ENCODE peak calls at places on chromosomes 11 and 22, in six cellular contexts. R, V, J, F, I and S are unnamed samples.

GRCh38 chr22:45842141-45842831 is 134.7 kb downstream of the WNT7B start:
- DNase-seq in R (no peak), V (no peak), J (no peak), F (no peak), I (no peak), S (no peak)

GRCh38 chr11:118592616-118593367 is 14.6 kb upstream of the PHLDB1 start:
- DNase-seq in R (no peak), V (no peak), J (no peak), F (no peak), I (no peak), S (no peak)

GRCh38 chr11:128260398-128260797 is 327.0 kb downstream of the ETS1 start:
- DNase-seq in R (no peak), V (no peak), J (no peak), F (no peak), I (no peak), S (no peak)

GRCh38 chr11:85042368-85042767 is 584.8 kb downstream of the DLG2 start:
- DNase-seq in R (no peak), V (no peak), J (no peak), F (no peak), I (peak; percentile 50), S (no peak)

GRCh38 chr11:77244277-77245014 is 57.0 kb downstream of the GDPD4 start:
- DNase-seq in R (no peak), V (no peak), J (no peak), F (no peak), I (no peak), S (no peak)

GRCh38 chr22:22322792-22323191 is 78.2 kb downstream of the VPREB1 start:
- DNase-seq in R (no peak), V (no peak), J (no peak), F (no peak), I (no peak), S (no peak)

GRCh38 chr22:40020956-40021355 is 26.2 kb downstream of the FAM83F start:
- DNase-seq in R (no peak), V (no peak), J (no peak), F (no peak), I (no peak), S (peak; percentile 37)

GRCh38 chr11:27398413-27398780 is 35.4 kb upstream of the CCDC34 start:
- DNase-seq in R (no peak), V (no peak), J (no peak), F (no peak), I (no peak), S (no peak)

GRCh38 chr11:125931681-125932080 is 14.2 kb upstream of the VSIG10L2 start:
- DNase-seq in R (no peak), V (no peak), J (no peak), F (no peak), I (no peak), S (no peak)

GRCh38 chr11:353315-353857 is 15.9 kb upstream of the B4GALNT4 start:
- DNase-seq in R (peak; percentile 57), V (peak; percentile 96), J (peak; percentile 77), F (no peak), I (no peak), S (peak; percentile 94)

GRCh38 chr11:120096326-120096725 is 41.6 kb downstream of the TRIM29 start:
- DNase-seq in R (peak; percentile 23), V (no peak), J (no peak), F (peak; percentile 15), I (no peak), S (peak; percentile 43)

GRCh38 chr11:76962583-76963416 is 71.4 kb upstream of the B3GNT6 start:
- DNase-seq in R (no peak), V (peak; percentile 72), J (peak; percentile 64), F (no peak), I (no peak), S (no peak)

GRCh38 chr22:35838849-35839646 is 121.4 kb downstream of the APOL5 start:
- DNase-seq in R (peak; percentile 76), V (peak; percentile 17), J (no peak), F (no peak), I (peak; percentile 68), S (no peak)

GRCh38 chr22:19679476-19680099 is 34.7 kb upstream of the SEPTIN5 start:
- DNase-seq in R (peak; percentile 53), V (peak; percentile 52), J (peak; percentile 58), F (peak; percentile 60), I (peak; percentile 53), S (peak; percentile 88)

GRCh38 chr11:13302440-13302958 is 24.9 kb downstream of the BMAL1 start:
- DNase-seq in R (no peak), V (no peak), J (peak; percentile 34), F (no peak), I (no peak), S (no peak)

GRCh38 chr11:117738246-117738957 is 58.6 kb downstream of the DSCAML1 start:
- DNase-seq in R (peak; percentile 32), V (no peak), J (no peak), F (no peak), I (no peak), S (no peak)

GRCh38 chr11:60748225-60748624 is 8.4 kb upstream of the MS4A15 start:
- DNase-seq in R (no peak), V (no peak), J (no peak), F (no peak), I (no peak), S (no peak)

GRCh38 chr11:8698917-8699441 is 16.4 kb downstream of the RPL27A start:
- DNase-seq in R (peak; percentile 92), V (peak; percentile 39), J (no peak), F (no peak), I (peak; percentile 35), S (peak; percentile 69)

GRCh38 chr22:27207907-27208306 is 550.5 kb downstream of the MIAT start:
- DNase-seq in R (no peak), V (no peak), J (no peak), F (no peak), I (no peak), S (no peak)

GRCh38 chr11:103354656-103355055 is 245.4 kb downstream of the DYNC2H1 start:
- DNase-seq in R (no peak), V (no peak), J (no peak), F (no peak), I (no peak), S (no peak)

GRCh38 chr22:43843783-43844530 is 18.4 kb downstream of the SULT4A1 start:
- DNase-seq in R (no peak), V (no peak), J (no peak), F (peak; percentile 20), I (no peak), S (no peak)

GRCh38 chr11:111406589-111406988 is 27.5 kb upstream of the POU2AF1 start:
- DNase-seq in R (no peak), V (no peak), J (no peak), F (no peak), I (no peak), S (no peak)

GRCh38 chr11:16792426-16792825 is 54.0 kb downstream of the C11orf58 start:
- DNase-seq in R (no peak), V (no peak), J (no peak), F (no peak), I (no peak), S (no peak)

GRCh38 chr22:49852898-49853894 is at the start of gene ZBED4:
- DNase-seq in R (peak; percentile 97), V (peak; percentile 99), J (peak; percentile 99), F (peak; percentile 98), I (peak; percentile 99), S (peak; percentile 100)

GRCh38 chr22:49849161-49850020 is 4.3 kb upstream of the ZBED4 start:
- DNase-seq in R (no peak), V (no peak), J (no peak), F (peak; percentile 22), I (no peak), S (peak; percentile 76)

GRCh38 chr22:49848690-49849160 is 4.9 kb upstream of the ZBED4 start:
- DNase-seq in R (no peak), V (no peak), J (no peak), F (no peak), I (no peak), S (peak; percentile 72)

GRCh38 chr22:49850021-49850911 is 3.4 kb upstream of the ZBED4 start:
- DNase-seq in R (no peak), V (no peak), J (no peak), F (no peak), I (no peak), S (no peak)

DNA sequence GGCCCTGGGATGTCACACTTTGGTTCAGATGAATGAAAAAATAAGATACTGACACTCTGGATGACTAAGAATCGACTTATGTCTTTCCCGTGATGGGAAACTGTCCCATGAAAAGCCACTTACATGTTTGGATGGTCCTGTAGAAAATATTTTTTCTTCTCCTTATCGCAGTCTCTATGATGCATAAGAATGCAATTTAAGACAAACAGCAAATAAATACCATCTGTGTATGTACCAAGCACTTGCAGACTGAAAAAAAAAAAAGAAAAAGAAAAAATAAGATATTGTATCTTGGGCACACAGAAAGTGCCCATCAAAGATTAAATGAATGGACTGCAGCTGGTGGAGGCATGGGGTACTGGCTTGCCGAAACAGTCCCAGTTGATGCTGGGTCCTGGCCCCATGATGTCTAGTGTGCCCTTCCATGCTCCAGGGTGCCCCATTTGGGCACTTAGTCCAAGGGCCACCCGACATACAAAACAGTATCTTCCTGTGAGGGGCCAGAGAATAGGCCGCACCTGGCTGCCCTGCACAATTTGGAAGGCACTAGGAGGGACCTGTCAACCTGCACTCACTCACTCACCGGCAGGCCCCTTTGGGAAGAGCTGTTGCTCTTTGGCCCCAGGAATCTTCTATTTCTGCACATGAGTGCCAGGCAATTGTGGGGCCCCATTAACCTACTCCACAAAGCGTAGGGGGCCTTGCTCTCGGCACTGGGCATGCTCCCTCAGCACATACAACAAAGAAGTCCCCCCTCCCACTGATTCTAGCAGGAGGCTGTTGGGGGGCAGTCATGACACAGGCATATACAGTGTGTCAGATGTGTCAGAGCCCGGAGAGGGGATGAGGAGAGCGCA is 2.5 kb upstream of the ZBED4 start:
- DNase-seq in R (no peak), V (no peak), J (peak; percentile 45), F (no peak), I (no peak), S (peak; percentile 48)
- H3K27me3 ChIP-seq in R (peaks cover 46% of the 10 kb centered on the region), V (no peaks in the 10 kb centered on the region), J (no peaks in the 10 kb centered on the region), F (no peaks in the 10 kb centered on the region), I (peaks cover 70% of the 10 kb centered on the region), S (no peaks in the 10 kb centered on the region)

GRCh38 chr11:65916391-65916790 is 2.5 kb downstream of the C11orf68 start:
- DNase-seq in R (no peak), V (no peak), J (no peak), F (no peak), I (no peak), S (no peak)
- H3K4me1 ChIP-seq in R (peaks cover 5% of the 10 kb centered on the region), V (peaks cover 49% of the 10 kb centered on the region), J (peaks cover 19% of the 10 kb centered on the region), F (peaks cover 38% of the 10 kb centered on the region), I (peaks cover 10% of the 10 kb centered on the region), S (no peaks in the 10 kb centered on the region)

GRCh38 chr11:63970902-63971301 is 3.5 kb upstream of the COX8A start:
- DNase-seq in R (no peak), V (no peak), J (no peak), F (no peak), I (no peak), S (no peak)
- H3K4me3 ChIP-seq in R (no peak overlapping the region), V (no peak overlapping the region), J (no peak overlapping the region), F (no peak overlapping the region), I (no peak overlapping the region), S (no peak overlapping the region)

DNA sequence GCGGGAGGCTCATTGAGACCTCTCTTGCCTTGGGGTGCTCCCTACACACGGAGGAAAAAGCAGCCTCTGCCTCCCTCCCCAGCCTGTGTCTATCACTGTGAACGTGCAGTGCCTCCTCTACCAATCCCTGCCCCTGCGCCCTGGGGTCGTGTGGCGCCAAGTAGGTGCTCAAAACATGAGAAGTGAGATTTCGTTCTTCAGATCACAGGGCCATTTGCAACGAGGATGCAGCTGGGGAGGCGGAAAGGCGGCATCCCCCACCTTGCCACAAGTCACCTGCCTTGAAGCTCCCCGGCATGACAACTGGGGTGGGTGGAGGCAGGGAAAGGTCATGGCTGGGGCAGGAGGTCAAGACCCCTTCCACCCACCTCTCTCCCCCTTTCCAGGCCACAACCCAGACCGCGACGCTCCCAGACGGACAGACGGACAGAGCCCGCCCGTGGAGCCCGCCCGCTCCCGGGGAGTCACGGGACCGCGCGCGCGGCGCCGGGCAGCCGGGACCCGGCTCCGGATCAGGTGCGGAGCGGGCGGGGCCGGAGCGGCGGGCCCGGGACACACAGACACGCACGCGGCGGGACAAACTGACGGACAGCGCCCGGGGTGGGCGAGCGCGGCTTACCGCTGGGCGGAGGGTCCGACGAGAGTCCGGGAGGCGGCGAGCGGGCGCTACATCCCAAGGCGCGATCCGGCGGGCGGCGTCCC is 487 bp downstream of the KCNJ4 start:
- DNase-seq in R (no peak), V (peak; percentile 27), J (no peak), F (no peak), I (peak; percentile 62), S (no peak)
- H3K27me3 ChIP-seq in R (peaks cover 15% of the 10 kb centered on the region), V (no peaks in the 10 kb centered on the region), J (no peaks in the 10 kb centered on the region), F (peaks cover 30% of the 10 kb centered on the region), I (peaks cover 83% of the 10 kb centered on the region), S (no peaks in the 10 kb centered on the region)